ENCODE peak calls at places on chromosomes 1 and 21, in ten cellular contexts. T is stimulated activated CD4-positive, alpha-beta T cell treated with anti-CD3 and anti-CD28 coated beads, Interleukin-1b, Interleukin-23, amount 100 ng/mL, for 24 hours; N is A172; P is smooth muscle cell of the brain vasculature; R is HFF-Myc; D is LoVo; Z is ACHN; B is lung; Q is iris pigment epithelial cell; F is activated T-cell treated with anti-CD3 and anti-CD28 coated beads, Interleukin-2, amount 50 U/mL, for 1 hour. J is an unnamed sample.

GRCh38 chr1:23699280-23700179 is 7.9 kb downstream of the RPL11 start:
- DNase-seq in T (no peak), R (no peak), B (no peak), P (no peak), F (no peak), D (no peak), Z (no peak), Q (no peak), N (no peak), J (peak)

GRCh38 chr1:53680868-53681267 is 58.1 kb downstream of the GLIS1 start:
- DNase-seq in Z (no peak), D (no peak), F (no peak), P (no peak), R (no peak), T (no peak), Q (no peak), N (no peak), B (no peak), J (no peak)

GRCh38 chr1:49051647-49052046 is 275.0 kb upstream of the BEND5 start:
- DNase-seq in Z (no peak), T (no peak), P (no peak), R (no peak), Q (no peak), B (no peak), F (no peak), D (no peak), N (peak), J (no peak)

GRCh38 chr1:109201123-109201703 is 12.5 kb upstream of the SARS1 start:
- DNase-seq in F (no peak), Z (peak), B (peak), D (no peak), P (peak), Q (peak), R (peak), N (peak), T (peak), J (peak)

GRCh38 chr1:197683895-197684553 is 91.3 kb downstream of the DENND1B start:
- DNase-seq in P (no peak), Z (no peak), R (no peak), Q (peak), B (no peak), N (no peak), F (no peak), T (no peak), D (no peak), J (peak)

GRCh38 chr21:16419188-16419874 is 689.5 kb downstream of the USP25 start:
- DNase-seq in P (peak), D (no peak), F (no peak), T (no peak), Z (no peak), R (peak), Q (peak), B (peak), N (peak), J (peak)

GRCh38 chr1:89608627-89609338 is 24.1 kb upstream of the LRRC8C start:
- DNase-seq in D (no peak), N (no peak), R (no peak), P (no peak), Q (no peak), B (no peak), Z (no peak), F (peak), T (no peak), J (no peak)

GRCh38 chr1:31735571-31735970 is 28.6 kb downstream of the ADGRB2 start:
- DNase-seq in B (no peak), Z (no peak), P (no peak), R (no peak), N (no peak), D (no peak), T (no peak), Q (no peak), F (no peak), J (no peak)

GRCh38 chr1:44645466-44646244 is 28.6 kb downstream of the TMEM53 start:
- DNase-seq in B (no peak), Z (no peak), R (no peak), N (peak), D (no peak), P (no peak), T (no peak), F (no peak), Q (no peak), J (no peak)

GRCh38 chr1:173149887-173150286 is 57.2 kb downstream of the TNFSF4 start:
- DNase-seq in R (no peak), T (no peak), Q (peak), B (peak), D (no peak), P (no peak), Z (no peak), N (peak), F (no peak), J (peak)